ENCODE peak calls at places on chromosomes 4 and X, in six cellular contexts. N is right atrium auricular region, U is Panc1, W is astrocyte of the spinal cord, T is choroid plexus epithelial cell, B is upper lobe of left lung. A is an unnamed sample.

GRCh38 chr4:47478799-47479198 is 6.3 kb upstream of the ATP10D start:
- DNase-seq in T (no peak), B (no peak), U (no peak), W (no peak), N (no peak), A (no peak)

GRCh38 chrX:105876658-105877057 is 54.3 kb downstream of the NRK start:
- DNase-seq in U (no peak), B (no peak), N (no peak), T (peak; percentile 49), W (peak; percentile 12), A (no peak)

GRCh38 chrX:11188664-11189063 is 77.5 kb downstream of the HCCS start:
- DNase-seq in B (no peak), T (peak; percentile 15), U (no peak), W (no peak), N (no peak), A (no peak)

GRCh38 chr4:184421558-184422155 is 52.7 kb downstream of the IRF2 start:
- DNase-seq in U (no peak), W (no peak), T (no peak), N (no peak), B (no peak), A (no peak)

GRCh38 chrX:147853701-147854100 is 58.0 kb upstream of the FMR1 start:
- DNase-seq in W (no peak), U (no peak), B (no peak), N (no peak), T (no peak), A (no peak)

GRCh38 chr4:35934370-35934981 is 309.8 kb downstream of the ARAP2 start:
- DNase-seq in N (no peak), T (peak; percentile 35), B (no peak), W (peak; percentile 49), U (no peak), A (no peak)

GRCh38 chr4:3123201-3123671 is 48.8 kb downstream of the HTT start:
- DNase-seq in W (peak; percentile 37), B (no peak), T (peak; percentile 89), N (no peak), U (no peak), A (no peak)

GRCh38 chr4:4269856-4270255 is 20.1 kb downstream of the LYAR start:
- DNase-seq in N (no peak), T (peak; percentile 76), B (no peak), W (peak; percentile 42), U (no peak), A (no peak)

GRCh38 chrX:20218809-20219505 is 47.8 kb downstream of the RPS6KA3 start:
- DNase-seq in W (no peak), T (peak; percentile 65), B (no peak), N (no peak), U (no peak), A (no peak)

GRCh38 chr4:185792384-185793146 is 19.4 kb downstream of the SORBS2 start:
- DNase-seq in N (no peak), U (no peak), B (no peak), W (peak; percentile 97), T (peak; percentile 99), A (peak; percentile 98)

GRCh38 chrX:47458528-47458927 is 24.5 kb downstream of the ZNF41 start:
- DNase-seq in N (no peak), B (no peak), U (no peak), T (no peak), W (no peak), A (no peak)

GRCh38 chrX:97021680-97022079 is 138.0 kb downstream of the RPA4 start:
- DNase-seq in U (no peak), N (no peak), T (peak; percentile 54), B (no peak), W (peak; percentile 45), A (no peak)

GRCh38 chrX:97011540-97011939 is 127.8 kb downstream of the RPA4 start:
- DNase-seq in B (no peak), N (no peak), U (no peak), T (no peak), W (no peak), A (no peak)

GRCh38 chrX:97016106-97016505 is 132.4 kb downstream of the RPA4 start:
- DNase-seq in W (no peak), N (no peak), B (no peak), T (peak; percentile 13), U (no peak), A (no peak)
- TF ChIP-seq CTCF in W (no peak), N (no peak), B (no peak), T (no peak), U (no peak), A (no peak)

DNA sequence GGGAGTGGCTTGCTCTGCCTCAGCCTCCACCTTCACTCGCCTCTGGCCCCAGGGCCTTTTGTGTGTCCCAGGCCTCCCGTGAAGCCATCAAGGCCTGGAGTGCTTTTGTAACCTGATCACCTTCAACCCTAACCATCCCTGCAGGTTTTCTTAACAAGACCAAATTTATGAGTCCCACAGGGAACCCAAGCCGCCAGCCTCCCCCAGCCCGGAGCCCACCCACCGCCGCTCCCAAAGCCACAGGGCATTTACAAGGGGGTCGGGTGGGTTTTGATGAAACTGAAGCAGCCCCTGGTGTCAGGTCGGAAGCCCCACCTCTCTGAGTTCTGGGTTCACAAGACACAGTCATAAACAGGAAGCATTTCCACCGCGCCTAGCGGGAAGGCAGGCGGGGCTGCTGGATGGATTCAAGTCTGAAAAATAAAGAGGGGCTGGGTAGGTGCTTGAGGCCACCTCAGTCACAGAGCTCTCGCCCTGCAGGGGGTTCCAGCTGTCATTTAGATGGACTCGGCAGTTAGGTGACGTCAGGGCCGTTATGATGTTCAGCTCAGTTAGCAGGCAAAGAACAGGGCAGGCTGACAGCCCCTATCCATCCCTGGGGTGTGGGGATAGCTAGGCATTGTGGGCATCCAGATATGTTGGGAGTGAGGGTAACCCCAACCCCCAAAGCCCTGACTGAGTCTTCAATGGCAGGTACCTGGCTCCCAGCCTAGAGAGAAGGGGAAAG is 128.5 kb downstream of the BCOR start:
- DNase-seq in W (no peak), N (no peak), T (peak; percentile 16), B (peak; percentile 39), U (no peak), A (no peak)
- H3K4me3 ChIP-seq in W (no peak overlapping the region), N (no peak overlapping the region), T (peak overlapping the region; percentile 33), B (no peak overlapping the region), U (no peak overlapping the region), A (no peak overlapping the region)

DNA sequence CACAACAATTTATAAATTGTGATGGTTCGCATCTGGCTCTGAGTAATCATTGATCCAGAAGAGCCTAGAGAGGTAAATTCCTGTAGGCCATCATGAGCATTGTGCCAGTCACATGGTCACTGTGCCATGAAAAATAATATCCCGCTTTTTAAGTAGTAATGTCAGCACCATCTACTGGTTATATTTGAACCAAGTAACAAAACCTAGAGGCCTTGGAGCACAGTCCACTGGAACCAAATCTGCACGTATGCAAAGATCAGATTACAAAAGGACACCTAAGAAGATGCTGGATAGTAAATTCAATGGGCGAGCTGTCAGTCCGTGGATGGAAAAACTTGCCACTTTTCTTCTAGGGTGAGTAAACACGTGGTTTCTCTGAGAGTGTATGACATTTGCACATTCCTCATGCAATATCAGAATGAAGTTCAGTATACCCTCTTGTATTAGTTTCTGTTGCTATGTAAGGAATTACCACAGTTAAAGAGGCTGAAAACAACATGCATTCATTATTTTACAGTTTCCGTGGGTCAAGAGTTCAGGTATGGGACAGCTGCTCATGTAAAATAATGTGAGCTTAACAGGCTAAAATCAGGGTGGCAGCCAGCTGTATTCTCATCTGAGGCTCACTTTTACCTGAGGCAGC is 26.9 kb downstream of the FAM114A1 start:
- DNase-seq in U (no peak), B (no peak), T (peak; percentile 39), W (no peak), N (no peak), A (no peak)
- TF ChIP-seq CTCF in U (no peak), B (no peak), T (no peak), W (no peak), N (no peak), A (no peak)

GRCh38 chr4:54066088-54066415 is 1.6 kb upstream of the CHIC2 start:
- DNase-seq in W (no peak), T (no peak), B (no peak), U (no peak), N (no peak), A (no peak)

GRCh38 chr4:54063737-54064316 is 578 bp downstream of the CHIC2 start:
- DNase-seq in N (no peak), B (no peak), W (no peak), T (no peak), U (no peak), A (no peak)

GRCh38 chr4:54066718-54067129 is 2.3 kb upstream of the CHIC2 start:
- DNase-seq in B (no peak), W (no peak), U (no peak), T (no peak), N (no peak), A (no peak)

GRCh38 chr4:54064317-54065275 is at the start of gene CHIC2:
- DNase-seq in U (no peak), W (peak; percentile 95), B (peak; percentile 99), N (peak; percentile 95), T (peak; percentile 96), A (peak; percentile 72)

DNA sequence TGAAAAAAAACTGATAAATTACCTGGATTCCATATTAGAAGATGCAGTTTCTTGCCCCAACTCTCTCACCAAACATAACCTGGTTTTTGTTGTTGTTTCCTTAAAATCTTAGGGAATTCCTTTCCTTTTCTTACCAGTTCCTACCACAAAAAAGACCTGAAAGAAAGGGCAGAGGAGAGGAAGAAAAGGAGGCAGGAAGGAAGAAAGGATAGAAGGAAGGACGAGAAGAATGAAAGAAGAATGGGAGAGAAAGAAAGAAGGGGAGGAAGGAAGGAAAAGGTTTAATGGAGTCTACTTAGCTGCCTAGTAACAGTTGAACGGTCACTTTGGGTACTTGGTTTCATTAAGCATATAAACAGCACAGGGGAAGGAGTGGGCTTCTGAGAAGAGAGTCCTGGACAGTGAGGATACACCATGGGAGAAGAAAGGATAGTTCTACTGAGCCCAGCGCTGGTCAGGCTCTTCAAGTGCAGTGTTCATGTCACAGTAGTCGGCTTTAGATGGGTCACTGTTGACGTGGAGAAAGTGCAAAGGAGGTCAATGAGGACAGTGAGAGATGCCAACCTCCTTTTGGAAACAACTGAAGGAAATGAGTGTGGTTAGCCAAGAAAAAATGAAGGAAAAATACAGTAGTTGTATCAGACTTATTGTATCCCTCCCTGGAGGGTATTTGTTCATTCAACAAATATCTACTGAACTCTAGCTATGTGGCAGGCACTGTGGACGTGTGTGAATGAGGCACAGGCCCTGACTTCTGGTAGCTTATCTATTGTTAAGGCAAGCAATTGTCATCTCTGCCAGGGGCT is 1.1 kb upstream of the CHIC2 start:
- DNase-seq in B (no peak), N (peak; percentile 66), W (no peak), U (no peak), T (no peak), A (no peak)
- H3K4me3 ChIP-seq in B (peak overlapping the region; percentile 83), N (no peak overlapping the region), W (no peak overlapping the region), U (peak overlapping the region; percentile 80), T (no peak overlapping the region), A (peak overlapping the region; percentile 59)